ENCODE peak calls at places on chromosomes 7 and 10, in eight cellular contexts. One of them, this sample, is unnamed.

GRCh38 chr10:74332398-74332797 is 181.4 kb downstream of the ADK start:
- DNase-seq in thoracic aorta: no peak
- DNase-seq in astrocyte of the spinal cord: peak; percentile 32
- DNase-seq in A549: no peak
- DNase-seq in lung: no peak
- DNase-seq in HAP-1: no peak
- DNase-seq in tibial artery: no peak
- DNase-seq in aorta: no peak
- DNase-seq in this sample: no peak

GRCh38 chr7:150994141-150994837 is 3.5 kb downstream of the NOS3 start:
- DNase-seq in lung: no peak
- DNase-seq in thoracic aorta: no peak
- DNase-seq in astrocyte of the spinal cord: no peak
- DNase-seq in tibial artery: no peak
- DNase-seq in HAP-1: no peak
- DNase-seq in A549: no peak
- DNase-seq in aorta: no peak
- DNase-seq in this sample: no peak

GRCh38 chr10:119542990-119543813 is 683 bp upstream of the RGS10 start:
- DNase-seq in A549: peak; percentile 69
- DNase-seq in HAP-1: peak; percentile 54
- DNase-seq in thoracic aorta: no peak
- DNase-seq in astrocyte of the spinal cord: peak; percentile 50
- DNase-seq in aorta: peak; percentile 88
- DNase-seq in lung: no peak
- DNase-seq in tibial artery: peak; percentile 77
- DNase-seq in this sample: no peak

GRCh38 chr7:44590910-44591309 is 8.9 kb upstream of the TMED4 start:
- DNase-seq in tibial artery: peak; percentile 16
- DNase-seq in astrocyte of the spinal cord: no peak
- DNase-seq in aorta: no peak
- DNase-seq in A549: no peak
- DNase-seq in HAP-1: no peak
- DNase-seq in lung: no peak
- DNase-seq in thoracic aorta: no peak
- DNase-seq in this sample: no peak

GRCh38 chr10:50417486-50417905 is 166.2 kb upstream of the ASAH2 start:
- DNase-seq in aorta: no peak
- DNase-seq in A549: peak; percentile 37
- DNase-seq in HAP-1: no peak
- DNase-seq in thoracic aorta: no peak
- DNase-seq in tibial artery: no peak
- DNase-seq in lung: peak; percentile 33
- DNase-seq in astrocyte of the spinal cord: no peak
- DNase-seq in this sample: no peak

GRCh38 chr7:21104124-21104500 is 317.4 kb upstream of the SP8 start:
- DNase-seq in aorta: no peak
- DNase-seq in lung: no peak
- DNase-seq in astrocyte of the spinal cord: no peak
- DNase-seq in A549: no peak
- DNase-seq in HAP-1: no peak
- DNase-seq in thoracic aorta: no peak
- DNase-seq in tibial artery: no peak
- DNase-seq in this sample: no peak

GRCh38 chr10:71978476-71978875 is 14.3 kb downstream of the CHST3 start:
- DNase-seq in astrocyte of the spinal cord: no peak
- DNase-seq in A549: no peak
- DNase-seq in thoracic aorta: no peak
- DNase-seq in HAP-1: no peak
- DNase-seq in lung: no peak
- DNase-seq in tibial artery: peak; percentile 61
- DNase-seq in aorta: no peak
- DNase-seq in this sample: no peak

GRCh38 chr7:129417073-129417472 is 17.2 kb upstream of the STRIP2 start:
- DNase-seq in astrocyte of the spinal cord: no peak
- DNase-seq in thoracic aorta: no peak
- DNase-seq in lung: no peak
- DNase-seq in HAP-1: no peak
- DNase-seq in A549: no peak
- DNase-seq in tibial artery: no peak
- DNase-seq in aorta: no peak
- DNase-seq in this sample: no peak

GRCh38 chr7:100875356-100875751 is 451 bp downstream of the SRRT start:
- DNase-seq in lung: no peak
- DNase-seq in tibial artery: no peak
- DNase-seq in HAP-1: no peak
- DNase-seq in A549: no peak
- DNase-seq in aorta: no peak
- DNase-seq in thoracic aorta: no peak
- DNase-seq in astrocyte of the spinal cord: no peak
- DNase-seq in this sample: no peak

GRCh38 chr10:99870051-99870730 is 87.8 kb downstream of the ABCC2 start:
- DNase-seq in A549: no peak
- DNase-seq in lung: no peak
- DNase-seq in aorta: no peak
- DNase-seq in HAP-1: no peak
- DNase-seq in tibial artery: no peak
- DNase-seq in astrocyte of the spinal cord: peak; percentile 38
- DNase-seq in thoracic aorta: no peak
- DNase-seq in this sample: no peak

GRCh38 chr10:102384606-102385429 is 10.7 kb upstream of the NFKB2 start:
- DNase-seq in astrocyte of the spinal cord: no peak
- DNase-seq in A549: no peak
- DNase-seq in thoracic aorta: no peak
- DNase-seq in lung: peak; percentile 67
- DNase-seq in HAP-1: no peak
- DNase-seq in tibial artery: no peak
- DNase-seq in aorta: no peak
- DNase-seq in this sample: no peak

GRCh38 chr10:103691723-103692380 is 163.5 kb downstream of the SH3PXD2A start:
- DNase-seq in aorta: no peak
- DNase-seq in A549: no peak
- DNase-seq in tibial artery: no peak
- DNase-seq in thoracic aorta: no peak
- DNase-seq in astrocyte of the spinal cord: no peak
- DNase-seq in lung: no peak
- DNase-seq in HAP-1: no peak
- DNase-seq in this sample: no peak

GRCh38 chr7:55073051-55073511 is 54.3 kb downstream of the EGFR start:
- DNase-seq in lung: no peak
- DNase-seq in thoracic aorta: no peak
- DNase-seq in tibial artery: no peak
- DNase-seq in astrocyte of the spinal cord: peak; percentile 70
- DNase-seq in HAP-1: no peak
- DNase-seq in A549: peak; percentile 49
- DNase-seq in aorta: no peak
- DNase-seq in this sample: no peak

GRCh38 chr10:106652279-106652678 is 512.2 kb downstream of the SORCS1 start:
- DNase-seq in aorta: no peak
- DNase-seq in tibial artery: no peak
- DNase-seq in A549: no peak
- DNase-seq in HAP-1: no peak
- DNase-seq in lung: no peak
- DNase-seq in astrocyte of the spinal cord: no peak
- DNase-seq in thoracic aorta: no peak
- DNase-seq in this sample: no peak

GRCh38 chr10:96306516-96306915 is 2.3 kb downstream of the DNTT start:
- DNase-seq in A549: no peak
- DNase-seq in aorta: no peak
- DNase-seq in HAP-1: no peak
- DNase-seq in thoracic aorta: no peak
- DNase-seq in tibial artery: peak; percentile 70
- DNase-seq in astrocyte of the spinal cord: no peak
- DNase-seq in lung: no peak
- DNase-seq in this sample: no peak

GRCh38 chr10:103493362-103493871 is at the start of gene NEURL1:
- DNase-seq in A549: no peak
- DNase-seq in astrocyte of the spinal cord: no peak
- DNase-seq in tibial artery: no peak
- DNase-seq in aorta: no peak
- DNase-seq in lung: no peak
- DNase-seq in HAP-1: no peak
- DNase-seq in thoracic aorta: no peak
- DNase-seq in this sample: no peak

GRCh38 chr7:150379590-150380379 is 655 bp downstream of the ZNF775 start:
- DNase-seq in aorta: no peak
- DNase-seq in astrocyte of the spinal cord: no peak
- DNase-seq in tibial artery: no peak
- DNase-seq in thoracic aorta: no peak
- DNase-seq in A549: peak; percentile 22
- DNase-seq in lung: no peak
- DNase-seq in HAP-1: peak; percentile 35
- DNase-seq in this sample: no peak

GRCh38 chr10:73456187-73456890 is 23.0 kb upstream of the MSS51 start:
- DNase-seq in lung: no peak
- DNase-seq in aorta: no peak
- DNase-seq in tibial artery: no peak
- DNase-seq in astrocyte of the spinal cord: no peak
- DNase-seq in HAP-1: no peak
- DNase-seq in thoracic aorta: no peak
- DNase-seq in A549: no peak
- DNase-seq in this sample: no peak

GRCh38 chr7:41705109-41705871 is 2.4 kb upstream of the INHBA start:
- DNase-seq in A549: peak; percentile 73
- DNase-seq in HAP-1: peak; percentile 67
- DNase-seq in thoracic aorta: peak; percentile 52
- DNase-seq in astrocyte of the spinal cord: peak; percentile 94
- DNase-seq in aorta: peak; percentile 95
- DNase-seq in tibial artery: peak; percentile 94
- DNase-seq in lung: peak; percentile 91
- DNase-seq in this sample: no peak

GRCh38 chr10:79013406-79013805 is 55.4 kb upstream of the ZMIZ1 start:
- DNase-seq in HAP-1: no peak
- DNase-seq in aorta: no peak
- DNase-seq in tibial artery: no peak
- DNase-seq in astrocyte of the spinal cord: no peak
- DNase-seq in thoracic aorta: no peak
- DNase-seq in A549: no peak
- DNase-seq in lung: no peak
- DNase-seq in this sample: no peak

GRCh38 chr7:93232673-93233018 is 480 bp downstream of the VPS50 start:
- DNase-seq in A549: peak; percentile 9
- DNase-seq in thoracic aorta: no peak
- DNase-seq in tibial artery: no peak
- DNase-seq in HAP-1: no peak
- DNase-seq in lung: no peak
- DNase-seq in astrocyte of the spinal cord: no peak
- DNase-seq in aorta: no peak
- DNase-seq in this sample: no peak

GRCh38 chr7:35729966-35730345 is 35.0 kb upstream of the HERPUD2 start:
- DNase-seq in A549: no peak
- DNase-seq in HAP-1: no peak
- DNase-seq in aorta: no peak
- DNase-seq in thoracic aorta: no peak
- DNase-seq in tibial artery: no peak
- DNase-seq in astrocyte of the spinal cord: no peak
- DNase-seq in lung: no peak
- DNase-seq in this sample: no peak

DNA sequence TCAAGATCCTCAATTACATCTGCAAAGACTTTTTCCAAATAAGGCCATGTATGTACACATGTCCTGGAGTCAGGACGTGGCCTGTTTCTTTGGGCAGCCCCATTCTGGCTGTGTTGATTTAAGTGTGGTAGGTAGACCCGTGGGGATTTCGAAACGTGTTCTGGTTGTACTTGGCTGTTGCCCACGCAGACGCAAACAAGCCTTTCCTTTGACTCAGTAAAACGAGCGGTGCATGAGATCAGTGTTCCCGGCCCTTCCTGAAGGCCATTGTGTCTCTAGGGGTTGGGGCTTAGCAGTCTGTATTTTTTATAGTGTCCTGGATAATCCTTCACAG is 64.8 kb upstream of the DNAJB6 start:
- DNase-seq in tibial artery: peak; percentile 96
- DNase-seq in thoracic aorta: peak; percentile 80
- DNase-seq in A549: peak; percentile 64
- DNase-seq in lung: peak; percentile 55
- DNase-seq in aorta: peak; percentile 91
- DNase-seq in astrocyte of the spinal cord: peak; percentile 97
- DNase-seq in HAP-1: peak; percentile 14
- DNase-seq in this sample: no peak
- H3K4me3 ChIP-seq in tibial artery: no peak overlapping the region
- H3K4me3 ChIP-seq in thoracic aorta: no peak overlapping the region
- H3K4me3 ChIP-seq in A549: no peak overlapping the region
- H3K4me3 ChIP-seq in lung: no peak overlapping the region
- H3K4me3 ChIP-seq in aorta: no peak overlapping the region
- H3K4me3 ChIP-seq in astrocyte of the spinal cord: no peak overlapping the region
- H3K4me3 ChIP-seq in HAP-1: no peak overlapping the region
- H3K4me3 ChIP-seq in this sample: no peak overlapping the region

DNA sequence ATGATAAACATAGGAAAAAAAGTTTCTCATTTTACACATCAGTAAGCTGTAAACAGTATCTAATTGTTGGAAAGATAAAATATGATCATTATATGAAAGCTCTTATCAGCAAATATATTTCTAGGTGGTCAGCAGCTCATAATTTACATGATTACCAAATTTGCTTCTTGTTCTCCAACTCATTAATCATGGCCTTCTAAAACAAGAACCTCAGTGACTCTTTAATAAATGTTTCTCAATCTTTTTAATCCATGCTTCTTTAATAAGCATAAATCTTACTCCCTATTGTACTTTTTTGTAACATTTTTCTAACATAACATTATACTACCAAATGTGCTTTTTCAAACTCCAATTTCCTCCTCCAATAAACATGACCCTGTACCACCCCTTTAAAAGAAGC is 5.9 kb downstream of the ITGB1 start:
- DNase-seq in tibial artery: no peak
- DNase-seq in aorta: no peak
- DNase-seq in A549: no peak
- DNase-seq in astrocyte of the spinal cord: no peak
- DNase-seq in lung: no peak
- DNase-seq in HAP-1: no peak
- DNase-seq in thoracic aorta: no peak
- DNase-seq in this sample: no peak
- H3K4me3 ChIP-seq in tibial artery: no peak overlapping the region
- H3K4me3 ChIP-seq in aorta: no peak overlapping the region
- H3K4me3 ChIP-seq in A549: peak overlapping the region; percentile 74
- H3K4me3 ChIP-seq in astrocyte of the spinal cord: no peak overlapping the region
- H3K4me3 ChIP-seq in lung: no peak overlapping the region
- H3K4me3 ChIP-seq in HAP-1: no peak overlapping the region
- H3K4me3 ChIP-seq in thoracic aorta: no peak overlapping the region
- H3K4me3 ChIP-seq in this sample: no peak overlapping the region

GRCh38 chr10:88755753-88756152 is 4.1 kb upstream of the LIPN start:
- DNase-seq in astrocyte of the spinal cord: no peak
- DNase-seq in tibial artery: no peak
- DNase-seq in aorta: no peak
- DNase-seq in lung: no peak
- DNase-seq in HAP-1: no peak
- DNase-seq in A549: no peak
- DNase-seq in thoracic aorta: no peak
- DNase-seq in this sample: no peak
- H3K4me3 ChIP-seq in astrocyte of the spinal cord: no peak overlapping the region
- H3K4me3 ChIP-seq in tibial artery: no peak overlapping the region
- H3K4me3 ChIP-seq in aorta: no peak overlapping the region
- H3K4me3 ChIP-seq in lung: no peak overlapping the region
- H3K4me3 ChIP-seq in HAP-1: no peak overlapping the region
- H3K4me3 ChIP-seq in A549: no peak overlapping the region
- H3K4me3 ChIP-seq in thoracic aorta: no peak overlapping the region
- H3K4me3 ChIP-seq in this sample: no peak overlapping the region

DNA sequence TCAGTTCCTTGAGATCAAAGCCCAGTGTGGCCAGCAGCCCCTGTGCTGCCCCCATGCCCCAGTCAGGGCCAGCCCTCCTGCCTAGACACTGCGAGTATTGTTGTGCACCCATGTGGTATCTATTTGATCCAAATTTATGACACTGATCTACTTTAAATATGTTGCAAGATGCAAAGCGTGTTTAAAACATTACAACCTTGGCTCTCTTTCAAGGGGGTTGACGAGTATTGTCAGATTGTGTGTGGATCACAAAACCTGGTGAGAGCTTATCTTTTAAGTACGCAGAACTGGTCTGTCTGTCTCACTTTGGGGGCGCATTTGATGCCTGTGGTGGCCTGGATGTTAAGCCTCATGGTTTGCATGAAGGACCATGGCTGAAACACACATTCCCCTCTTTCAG is 108.9 kb downstream of the COL13A1 start:
- DNase-seq in aorta: no peak
- DNase-seq in astrocyte of the spinal cord: no peak
- DNase-seq in lung: no peak
- DNase-seq in thoracic aorta: no peak
- DNase-seq in tibial artery: no peak
- DNase-seq in HAP-1: no peak
- DNase-seq in A549: no peak
- DNase-seq in this sample: no peak
- H3K4me3 ChIP-seq in aorta: no peak overlapping the region
- H3K4me3 ChIP-seq in astrocyte of the spinal cord: no peak overlapping the region
- H3K4me3 ChIP-seq in lung: no peak overlapping the region
- H3K4me3 ChIP-seq in thoracic aorta: no peak overlapping the region
- H3K4me3 ChIP-seq in tibial artery: no peak overlapping the region
- H3K4me3 ChIP-seq in HAP-1: no peak overlapping the region
- H3K4me3 ChIP-seq in A549: no peak overlapping the region
- H3K4me3 ChIP-seq in this sample: no peak overlapping the region

This sample was measured in iPS DF 6.9.